ENCODE peak calls at places on chromosomes 13 and 19, in seven cellular contexts. E, Z, K, A, L, N and I are unnamed samples.

GRCh38 chr19:11626252-11626651 is 29.0 kb downstream of the ZNF627 start:
- DNase-seq in A (no peak), N (no peak), K (no peak), L (no peak), Z (no peak), E (no peak), I (no peak)

GRCh38 chr19:10543420-10544241 is at the start of gene ATG4D:
- DNase-seq in L (peak), Z (peak), N (peak), K (peak), E (peak), A (peak), I (peak)

GRCh38 chr13:28820099-28821051 is at the start of gene MTUS2:
- DNase-seq in E (peak), K (no peak), N (no peak), Z (peak), L (no peak), A (no peak), I (peak)

GRCh38 chr19:18761531-18762110 is 29.5 kb downstream of the COMP start:
- DNase-seq in A (no peak), Z (no peak), L (no peak), N (no peak), K (no peak), E (no peak), I (no peak)

GRCh38 chr13:109870281-109871017 is 84.1 kb upstream of the IRS2 start:
- DNase-seq in A (no peak), N (no peak), L (no peak), E (no peak), K (no peak), Z (no peak), I (no peak)

GRCh38 chr19:1862424-1863307 is 713 bp downstream of the KLF16 start:
- DNase-seq in K (peak), L (no peak), A (no peak), Z (peak), N (no peak), E (peak), I (no peak)

GRCh38 chr19:5147074-5147970 is 178.4 kb downstream of the KDM4B start:
- DNase-seq in A (no peak), N (no peak), E (no peak), L (no peak), K (no peak), Z (no peak), I (no peak)

GRCh38 chr19:18975011-18975410 is 34.0 kb upstream of the HOMER3 start:
- DNase-seq in N (no peak), E (no peak), K (no peak), Z (no peak), L (no peak), A (no peak), I (no peak)

GRCh38 chr19:35882074-35882832 is 13.9 kb downstream of the APLP1 start:
- DNase-seq in L (no peak), Z (no peak), K (no peak), A (peak), N (peak), E (no peak), I (no peak)

GRCh38 chr19:57887195-57887941 is 1.5 kb downstream of the ZNF814 start:
- DNase-seq in K (no peak), L (no peak), E (no peak), N (no peak), Z (no peak), A (no peak), I (peak)

GRCh38 chr13:22451345-22451744 is 729.4 kb upstream of the SGCG start:
- DNase-seq in E (no peak), K (no peak), N (no peak), A (no peak), L (no peak), Z (no peak), I (no peak)

GRCh38 chr13:84413016-84413415 is 530.7 kb upstream of the SLITRK1 start:
- DNase-seq in K (no peak), A (no peak), E (no peak), Z (no peak), N (no peak), L (no peak), I (no peak)

GRCh38 chr13:45500492-45501174 is 35.9 kb downstream of the COG3 start:
- DNase-seq in Z (no peak), L (no peak), A (peak), K (no peak), N (no peak), E (no peak), I (no peak)

GRCh38 chr13:51584731-51585191 is 499 bp downstream of the WDFY2 start:
- DNase-seq in N (peak), A (peak), L (peak), Z (peak), K (peak), E (peak), I (peak)

GRCh38 chr13:80527400-80527799 is 186.5 kb upstream of the SPRY2 start:
- DNase-seq in L (no peak), K (no peak), N (no peak), E (no peak), Z (no peak), A (no peak), I (no peak)

GRCh38 chr19:18274303-18274775 is at the start of gene IQCN:
- DNase-seq in K (no peak), L (no peak), A (no peak), Z (no peak), E (no peak), N (peak), I (peak)

GRCh38 chr19:37997911-37998344 is 90.9 kb downstream of the SIPA1L3 start:
- DNase-seq in K (no peak), E (no peak), L (peak), Z (no peak), A (peak), N (peak), I (no peak)

GRCh38 chr13:20190481-20191310 is 2.0 kb downstream of the GJB2 start:
- DNase-seq in Z (no peak), L (no peak), K (no peak), N (no peak), E (no peak), A (no peak), I (no peak)

GRCh38 chr19:47253970-47254369 is 2.4 kb upstream of the CCDC9 start:
- DNase-seq in K (no peak), L (no peak), E (no peak), A (no peak), Z (no peak), N (no peak), I (no peak)